ENCODE peak calls at places on chromosomes 12 and 14, in six cellular contexts. One of them, this sample, is unnamed.

GRCh38 chr12:54033106-54033979 is 493 bp downstream of the HOXC5 start:
- DNase-seq in WTC11: no peak
- DNase-seq in endothelial cell: no peak
- DNase-seq in right lobe of liver: no peak
- DNase-seq in neural crest cell: no peak
- DNase-seq in dorsolateral prefrontal cortex: no peak
- DNase-seq in this sample: no peak

GRCh38 chr12:51953011-51953568 is 1.6 kb downstream of the ACVR1B start:
- DNase-seq in WTC11: no peak
- DNase-seq in endothelial cell: no peak
- DNase-seq in right lobe of liver: no peak
- DNase-seq in neural crest cell: peak; percentile 4
- DNase-seq in dorsolateral prefrontal cortex: no peak
- DNase-seq in this sample: no peak

GRCh38 chr12:90048918-90049317 is 340.3 kb upstream of the ATP2B1 start:
- DNase-seq in WTC11: no peak
- DNase-seq in endothelial cell: no peak
- DNase-seq in right lobe of liver: no peak
- DNase-seq in neural crest cell: no peak
- DNase-seq in dorsolateral prefrontal cortex: no peak
- DNase-seq in this sample: no peak

GRCh38 chr12:131636266-131636665 is 74.6 kb upstream of the SFSWAP start:
- DNase-seq in WTC11: no peak
- DNase-seq in endothelial cell: no peak
- DNase-seq in right lobe of liver: no peak
- DNase-seq in neural crest cell: no peak
- DNase-seq in dorsolateral prefrontal cortex: no peak
- DNase-seq in this sample: no peak

GRCh38 chr12:53585726-53586125 is 40.5 kb downstream of the ATF7 start:
- DNase-seq in WTC11: no peak
- DNase-seq in endothelial cell: no peak
- DNase-seq in right lobe of liver: no peak
- DNase-seq in neural crest cell: no peak
- DNase-seq in dorsolateral prefrontal cortex: no peak
- DNase-seq in this sample: no peak

GRCh38 chr14:54420478-54421116 is 20.6 kb downstream of the CNIH1 start:
- DNase-seq in WTC11: peak; percentile 59
- DNase-seq in endothelial cell: peak; percentile 55
- DNase-seq in right lobe of liver: no peak
- DNase-seq in neural crest cell: peak; percentile 40
- DNase-seq in dorsolateral prefrontal cortex: no peak
- DNase-seq in this sample: no peak

GRCh38 chr12:117664169-117664568 is 302.7 kb upstream of the NOS1 start:
- DNase-seq in WTC11: no peak
- DNase-seq in endothelial cell: no peak
- DNase-seq in right lobe of liver: no peak
- DNase-seq in neural crest cell: no peak
- DNase-seq in dorsolateral prefrontal cortex: no peak
- DNase-seq in this sample: no peak

GRCh38 chr12:80353254-80353653 is 90.8 kb upstream of the PTPRQ start:
- DNase-seq in WTC11: no peak
- DNase-seq in endothelial cell: no peak
- DNase-seq in right lobe of liver: no peak
- DNase-seq in neural crest cell: no peak
- DNase-seq in dorsolateral prefrontal cortex: no peak
- DNase-seq in this sample: no peak

GRCh38 chr12:1933342-1933992 is 15.0 kb upstream of the CACNA2D4 start:
- DNase-seq in WTC11: no peak
- DNase-seq in endothelial cell: no peak
- DNase-seq in right lobe of liver: no peak
- DNase-seq in neural crest cell: no peak
- DNase-seq in dorsolateral prefrontal cortex: peak; percentile 42
- DNase-seq in this sample: no peak

GRCh38 chr12:90250041-90250440 is 541.4 kb upstream of the ATP2B1 start:
- DNase-seq in WTC11: no peak
- DNase-seq in endothelial cell: no peak
- DNase-seq in right lobe of liver: no peak
- DNase-seq in neural crest cell: no peak
- DNase-seq in dorsolateral prefrontal cortex: no peak
- DNase-seq in this sample: no peak

GRCh38 chr14:76908834-76909233 is 82.6 kb downstream of the LRRC74A start:
- DNase-seq in WTC11: no peak
- DNase-seq in endothelial cell: no peak
- DNase-seq in right lobe of liver: no peak
- DNase-seq in neural crest cell: no peak
- DNase-seq in dorsolateral prefrontal cortex: no peak
- DNase-seq in this sample: no peak

GRCh38 chr12:75672212-75672611 is 160.8 kb upstream of the KRR1 start:
- DNase-seq in WTC11: no peak
- DNase-seq in endothelial cell: no peak
- DNase-seq in right lobe of liver: no peak
- DNase-seq in neural crest cell: no peak
- DNase-seq in dorsolateral prefrontal cortex: no peak
- DNase-seq in this sample: no peak

GRCh38 chr12:57755194-57755453 is 221 bp downstream of the MARCHF9 start:
- DNase-seq in WTC11: no peak
- DNase-seq in endothelial cell: no peak
- DNase-seq in right lobe of liver: no peak
- DNase-seq in neural crest cell: no peak
- DNase-seq in dorsolateral prefrontal cortex: no peak
- DNase-seq in this sample: no peak

GRCh38 chr12:53456654-53457366 is 4.9 kb downstream of the PCBP2 start:
- DNase-seq in WTC11: no peak
- DNase-seq in endothelial cell: no peak
- DNase-seq in right lobe of liver: no peak
- DNase-seq in neural crest cell: no peak
- DNase-seq in dorsolateral prefrontal cortex: no peak
- DNase-seq in this sample: no peak

GRCh38 chr12:46774011-46774633 is 51.7 kb downstream of the SLC38A4 start:
- DNase-seq in WTC11: no peak
- DNase-seq in endothelial cell: no peak
- DNase-seq in right lobe of liver: no peak
- DNase-seq in neural crest cell: no peak
- DNase-seq in dorsolateral prefrontal cortex: no peak
- DNase-seq in this sample: no peak

GRCh38 chr12:67661311-67662011 is 12.9 kb downstream of the DYRK2 start:
- DNase-seq in WTC11: no peak
- DNase-seq in endothelial cell: no peak
- DNase-seq in right lobe of liver: no peak
- DNase-seq in neural crest cell: no peak
- DNase-seq in dorsolateral prefrontal cortex: no peak
- DNase-seq in this sample: no peak

GRCh38 chr14:93318927-93319326 is 13.9 kb downstream of the BTBD7 start:
- DNase-seq in WTC11: no peak
- DNase-seq in endothelial cell: no peak
- DNase-seq in right lobe of liver: no peak
- DNase-seq in neural crest cell: no peak
- DNase-seq in dorsolateral prefrontal cortex: no peak
- DNase-seq in this sample: peak; percentile 71

GRCh38 chr14:101836131-101836530 is 74.6 kb downstream of the PPP2R5C start:
- DNase-seq in WTC11: no peak
- DNase-seq in endothelial cell: no peak
- DNase-seq in right lobe of liver: no peak
- DNase-seq in neural crest cell: no peak
- DNase-seq in dorsolateral prefrontal cortex: no peak
- DNase-seq in this sample: no peak

GRCh38 chr12:99390707-99391106 is 256.8 kb upstream of the GARIN6 start:
- DNase-seq in WTC11: peak; percentile 79
- DNase-seq in endothelial cell: peak; percentile 61
- DNase-seq in right lobe of liver: no peak
- DNase-seq in neural crest cell: peak; percentile 10
- DNase-seq in dorsolateral prefrontal cortex: no peak
- DNase-seq in this sample: no peak

GRCh38 chr14:31536201-31536960 is 24.8 kb upstream of the NUBPL start:
- DNase-seq in WTC11: no peak
- DNase-seq in endothelial cell: no peak
- DNase-seq in right lobe of liver: no peak
- DNase-seq in neural crest cell: no peak
- DNase-seq in dorsolateral prefrontal cortex: no peak
- DNase-seq in this sample: no peak

GRCh38 chr14:90767899-90768298 is 48.3 kb downstream of the TTC7B start:
- DNase-seq in WTC11: no peak
- DNase-seq in endothelial cell: no peak
- DNase-seq in right lobe of liver: no peak
- DNase-seq in neural crest cell: no peak
- DNase-seq in dorsolateral prefrontal cortex: no peak
- DNase-seq in this sample: no peak

GRCh38 chr12:20528208-20528607 is 159.9 kb downstream of the PDE3A start:
- DNase-seq in WTC11: no peak
- DNase-seq in endothelial cell: no peak
- DNase-seq in right lobe of liver: no peak
- DNase-seq in neural crest cell: no peak
- DNase-seq in dorsolateral prefrontal cortex: no peak
- DNase-seq in this sample: no peak
- TF ChIP-seq CTCF in WTC11: no peak
- TF ChIP-seq CTCF in endothelial cell: no peak
- TF ChIP-seq CTCF in right lobe of liver: no peak
- TF ChIP-seq CTCF in neural crest cell: peak; percentile 35
- TF ChIP-seq CTCF in dorsolateral prefrontal cortex: no peak
- TF ChIP-seq CTCF in this sample: no peak

GRCh38 chr12:55443776-55444175 is at the start of gene OR6C2:
- DNase-seq in WTC11: no peak
- DNase-seq in endothelial cell: no peak
- DNase-seq in right lobe of liver: no peak
- DNase-seq in neural crest cell: no peak
- DNase-seq in dorsolateral prefrontal cortex: no peak
- DNase-seq in this sample: no peak

DNA sequence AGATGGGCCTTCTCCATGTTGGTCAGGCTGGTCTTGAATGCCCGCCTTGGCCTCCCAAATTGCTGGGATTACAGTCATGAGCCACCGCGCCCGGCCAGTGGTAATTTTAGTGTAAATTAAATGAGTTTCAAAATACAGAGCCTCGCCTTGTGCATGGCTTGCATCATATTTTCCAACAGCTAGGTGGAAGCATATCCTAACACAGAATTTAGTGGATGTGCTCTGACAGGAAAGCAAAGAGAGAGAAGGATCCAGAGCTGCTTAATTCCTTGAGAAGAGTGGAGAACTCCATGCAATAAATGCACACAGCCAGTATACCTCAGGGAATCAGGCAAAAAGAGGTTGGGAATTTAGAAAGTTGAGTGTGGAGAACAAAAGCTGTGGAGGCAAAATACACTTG is 2.5 kb downstream of the OR6C2 start:
- DNase-seq in WTC11: no peak
- DNase-seq in endothelial cell: no peak
- DNase-seq in right lobe of liver: no peak
- DNase-seq in neural crest cell: no peak
- DNase-seq in dorsolateral prefrontal cortex: no peak
- DNase-seq in this sample: no peak
- TF ChIP-seq CTCF in WTC11: no peak
- TF ChIP-seq CTCF in endothelial cell: no peak
- TF ChIP-seq CTCF in right lobe of liver: no peak
- TF ChIP-seq CTCF in neural crest cell: peak; percentile 12
- TF ChIP-seq CTCF in dorsolateral prefrontal cortex: no peak
- TF ChIP-seq CTCF in this sample: no peak

GRCh38 chr12:113766133-113766879 is 199.8 kb downstream of the RBM19 start:
- DNase-seq in WTC11: peak; percentile 34
- DNase-seq in endothelial cell: peak; percentile 5
- DNase-seq in right lobe of liver: peak; percentile 64
- DNase-seq in neural crest cell: no peak
- DNase-seq in dorsolateral prefrontal cortex: no peak
- DNase-seq in this sample: no peak
- TF ChIP-seq CTCF in WTC11: no peak
- TF ChIP-seq CTCF in endothelial cell: no peak
- TF ChIP-seq CTCF in right lobe of liver: no peak
- TF ChIP-seq CTCF in neural crest cell: no peak
- TF ChIP-seq CTCF in dorsolateral prefrontal cortex: no peak
- TF ChIP-seq CTCF in this sample: no peak

GRCh38 chr12:21111733-21112132 is 19.3 kb upstream of the SLCO1B1 start:
- DNase-seq in WTC11: no peak
- DNase-seq in endothelial cell: no peak
- DNase-seq in right lobe of liver: no peak
- DNase-seq in neural crest cell: no peak
- DNase-seq in dorsolateral prefrontal cortex: no peak
- DNase-seq in this sample: no peak
- TF ChIP-seq CTCF in WTC11: no peak
- TF ChIP-seq CTCF in endothelial cell: no peak
- TF ChIP-seq CTCF in right lobe of liver: no peak
- TF ChIP-seq CTCF in neural crest cell: no peak
- TF ChIP-seq CTCF in dorsolateral prefrontal cortex: no peak
- TF ChIP-seq CTCF in this sample: no peak

DNA sequence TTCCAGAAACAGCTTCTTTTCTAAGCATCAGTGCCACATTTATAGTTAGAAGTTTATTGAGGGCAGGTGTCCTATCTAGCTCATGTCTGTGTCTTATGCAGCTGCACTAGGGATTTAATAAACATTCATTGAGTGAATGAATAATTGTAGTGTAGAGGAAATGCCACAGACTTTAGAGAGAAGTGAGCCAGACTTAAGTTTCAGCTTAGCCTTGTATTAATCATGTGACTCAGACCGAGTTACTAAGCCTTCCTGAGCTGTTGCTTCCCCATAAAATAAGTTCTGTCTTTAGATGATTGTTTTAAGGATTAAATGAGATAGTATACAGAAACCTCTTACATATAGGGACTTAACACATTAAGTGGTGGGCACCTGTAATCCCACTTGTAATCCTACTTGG is 236.1 kb upstream of the DDHD1 start:
- DNase-seq in WTC11: no peak
- DNase-seq in endothelial cell: no peak
- DNase-seq in right lobe of liver: no peak
- DNase-seq in neural crest cell: no peak
- DNase-seq in dorsolateral prefrontal cortex: no peak
- DNase-seq in this sample: no peak
- TF ChIP-seq CTCF in WTC11: no peak
- TF ChIP-seq CTCF in endothelial cell: no peak
- TF ChIP-seq CTCF in right lobe of liver: no peak
- TF ChIP-seq CTCF in neural crest cell: no peak
- TF ChIP-seq CTCF in dorsolateral prefrontal cortex: no peak
- TF ChIP-seq CTCF in this sample: no peak

DNA sequence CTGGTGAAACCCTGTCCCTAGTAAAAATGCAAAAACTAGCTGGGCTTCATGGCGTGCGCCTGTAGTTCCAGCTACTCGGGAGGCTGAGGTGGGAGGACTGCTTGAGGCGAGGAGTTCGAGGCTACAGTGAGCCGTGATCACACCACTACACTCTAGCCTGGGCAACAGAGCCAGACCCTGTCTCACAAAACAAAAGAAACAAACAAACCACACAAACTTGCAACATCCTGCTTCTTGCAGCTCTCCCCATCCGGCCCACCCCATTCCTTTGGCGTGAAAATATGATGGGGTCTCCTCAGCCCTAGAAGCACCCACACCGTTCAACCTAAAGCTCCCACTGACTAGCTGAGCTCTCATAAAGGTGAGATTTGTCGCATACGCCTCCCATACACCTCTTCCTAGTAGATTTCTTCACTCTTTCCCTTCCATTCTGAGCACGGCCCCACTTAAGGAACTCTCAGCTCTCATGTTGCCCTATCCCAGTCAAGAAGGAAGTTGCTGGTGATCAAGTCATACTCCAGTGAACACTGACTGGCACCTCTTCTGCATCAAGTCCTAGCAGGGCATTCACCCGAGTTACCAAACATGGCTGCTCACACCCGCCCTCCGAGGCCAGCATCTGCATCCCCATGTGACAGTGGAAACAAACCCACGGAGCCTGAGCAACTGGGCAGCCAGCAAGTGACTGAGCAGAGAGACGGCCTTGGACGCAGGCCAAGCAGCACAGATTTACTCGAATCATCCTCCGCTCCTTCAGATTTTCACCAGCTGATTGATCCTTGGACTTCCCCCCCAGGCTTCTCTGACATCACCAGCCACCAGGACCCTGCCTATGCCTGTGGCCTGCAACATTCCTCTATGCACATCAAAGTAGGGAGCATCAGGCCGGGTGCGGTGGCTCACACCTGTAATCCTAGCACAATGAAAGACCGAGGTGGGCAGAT is 18.9 kb upstream of the CD27 start:
- DNase-seq in WTC11: no peak
- DNase-seq in endothelial cell: no peak
- DNase-seq in right lobe of liver: no peak
- DNase-seq in neural crest cell: no peak
- DNase-seq in dorsolateral prefrontal cortex: peak; percentile 48
- DNase-seq in this sample: peak; percentile 16
- TF ChIP-seq CTCF in WTC11: no peak
- TF ChIP-seq CTCF in endothelial cell: no peak
- TF ChIP-seq CTCF in right lobe of liver: no peak
- TF ChIP-seq CTCF in neural crest cell: no peak
- TF ChIP-seq CTCF in dorsolateral prefrontal cortex: no peak
- TF ChIP-seq CTCF in this sample: no peak

This sample was measured in epithelial cell of proximal tubule.